ENCODE peak calls at places on chromosome 10, in eight cellular contexts. F is choroid plexus epithelial cell; C is A549; E is activated T-cell treated with anti-CD3 and anti-CD28 coated beads for 1 hour; Y is astrocyte of the cerebellum; S is cardiac septum; G is naive thymus-derived CD8-positive, alpha-beta T cell; H is amygdala. P is an unnamed sample.

GRCh38 chr10:33229252-33229943 is 105.1 kb downstream of the NRP1 start:
- DNase-seq in C (no peak), H (no peak), Y (peak), F (peak), G (no peak), S (no peak), E (no peak), P (no peak)

GRCh38 chr10:24381235-24382010 is 172.5 kb downstream of the KIAA1217 start:
- DNase-seq in E (no peak), Y (no peak), H (no peak), G (no peak), F (no peak), S (no peak), C (no peak), P (no peak)

GRCh38 chr10:78200686-78201085 is 167.0 kb downstream of the RPS24 start:
- DNase-seq in C (no peak), G (no peak), F (no peak), H (no peak), S (no peak), E (no peak), Y (no peak), P (no peak)

GRCh38 chr10:112080284-112080683 is 103.3 kb downstream of the GPAM start:
- DNase-seq in Y (no peak), E (no peak), C (no peak), S (no peak), H (no peak), F (no peak), G (no peak), P (no peak)

GRCh38 chr10:10994360-10994759 is 23.3 kb upstream of the CELF2 start:
- DNase-seq in H (no peak), E (no peak), G (no peak), Y (no peak), S (no peak), F (no peak), C (no peak), P (no peak)

GRCh38 chr10:47457826-47458225 is 26.1 kb downstream of the ANXA8 start:
- DNase-seq in H (no peak), S (no peak), F (no peak), C (no peak), Y (no peak), E (no peak), G (no peak), P (no peak)

GRCh38 chr10:26410356-26410755 is 27.8 kb upstream of the APBB1IP start:
- DNase-seq in E (no peak), F (no peak), Y (no peak), S (no peak), H (no peak), G (no peak), C (no peak), P (no peak)

GRCh38 chr10:31864834-31865518 is 63.7 kb downstream of the ARHGAP12 start:
- DNase-seq in Y (peak), G (no peak), S (no peak), C (peak), H (no peak), F (peak), E (no peak), P (no peak)

GRCh38 chr10:111098679-111099437 is 22.0 kb downstream of the ADRA2A start:
- DNase-seq in E (no peak), G (no peak), Y (no peak), F (peak), S (peak), H (no peak), C (peak), P (no peak)

GRCh38 chr10:124530215-124530665 is 68.6 kb downstream of the LHPP start:
- DNase-seq in C (peak), S (peak), F (peak), H (peak), G (peak), Y (peak), E (peak), P (peak)

GRCh38 chr10:26573674-26574073 is 123.8 kb upstream of the PDSS1 start:
- DNase-seq in H (no peak), S (no peak), Y (no peak), C (peak), G (no peak), F (no peak), E (no peak), P (no peak)

GRCh38 chr10:30403494-30403893 is 30.5 kb upstream of the MAP3K8 start:
- DNase-seq in E (no peak), Y (no peak), F (no peak), S (no peak), H (no peak), C (no peak), G (no peak), P (no peak)